ENCODE peak calls at places on chromosome 15, in ten cellular contexts. H is choroid plexus epithelial cell; B is stimulated activated CD4-positive, alpha-beta T cell treated with anti-CD3 and anti-CD28 coated beads, Interleukin-15, amount 100 ng/mL, for 1 hour; Q is Right ventricle myocardium inferior; K is heart left ventricle; V is stimulated activated CD8-positive, alpha-beta memory T cell treated with anti-CD3 and anti-CD28 coated beads, Interleukin-15, amount 100 ng/mL, for 24 hours; N is EH; D is stimulated activated naive CD4-positive, alpha-beta T cell; M is tibial artery; X is CD4-positive, alpha-beta T cell. I is an unnamed sample.

GRCh38 chr15:91534235-91534634 is 319.3 kb upstream of the SLCO3A1 start:
- DNase-seq in K (no peak), D (no peak), B (no peak), N (no peak), Q (no peak), X (no peak), H (no peak), V (no peak), M (no peak), I (no peak)

GRCh38 chr15:75043509-75044257 is 20.3 kb downstream of the PPCDC start:
- DNase-seq in B (no peak), V (no peak), Q (peak; percentile 99), D (no peak), X (no peak), K (peak; percentile 99), H (peak; percentile 100), M (peak; percentile 99), N (peak; percentile 100), I (peak; percentile 100)

GRCh38 chr15:66701422-66702034 is 508 bp upstream of the SMAD6 start:
- DNase-seq in H (no peak), Q (no peak), M (peak; percentile 88), D (peak; percentile 55), B (no peak), K (peak; percentile 77), V (no peak), X (no peak), N (peak; percentile 48), I (peak; percentile 76)

GRCh38 chr15:85767785-85768529 is 26.8 kb downstream of the KLHL25 start:
- DNase-seq in B (no peak), Q (peak; percentile 47), H (no peak), X (no peak), M (no peak), K (no peak), V (no peak), D (no peak), N (no peak), I (no peak)

GRCh38 chr15:101539930-101540329 is 50.4 kb upstream of the PCSK6 start:
- DNase-seq in N (no peak), B (no peak), X (no peak), V (no peak), D (no peak), K (no peak), H (no peak), Q (no peak), M (no peak), I (no peak)

GRCh38 chr15:80970018-80970657 is 19.5 kb downstream of the MESD start:
- DNase-seq in D (peak; percentile 68), Q (no peak), N (peak; percentile 73), X (peak; percentile 56), V (no peak), K (peak; percentile 44), B (peak; percentile 34), M (no peak), H (peak; percentile 74), I (peak; percentile 89)

GRCh38 chr15:89767411-89767915 is 8.7 kb upstream of the MESP2 start:
- DNase-seq in V (no peak), Q (no peak), N (no peak), K (no peak), B (no peak), D (no peak), M (no peak), H (no peak), X (no peak), I (no peak)

GRCh38 chr15:71471347-71471746 is 339.0 kb upstream of the NR2E3 start:
- DNase-seq in B (no peak), K (no peak), D (no peak), X (no peak), V (no peak), N (peak; percentile 35), Q (no peak), H (peak; percentile 34), M (no peak), I (no peak)

GRCh38 chr15:39041979-39042485 is 477.4 kb upstream of the RASGRP1 start:
- DNase-seq in B (no peak), H (no peak), X (no peak), K (no peak), V (no peak), M (no peak), N (peak; percentile 18), Q (no peak), D (no peak), I (no peak)

GRCh38 chr15:77507911-77508310 is 87.2 kb downstream of the HMG20A start:
- DNase-seq in K (peak; percentile 81), V (no peak), X (no peak), B (no peak), H (peak; percentile 47), Q (peak; percentile 77), M (no peak), D (no peak), N (peak; percentile 29), I (no peak)

GRCh38 chr15:67181221-67181639 is 73.2 kb downstream of the AAGAB start:
- DNase-seq in M (peak; percentile 48), K (no peak), D (no peak), Q (no peak), V (no peak), B (no peak), X (no peak), N (no peak), H (no peak), I (no peak)

GRCh38 chr15:81056276-81056675 is 55.6 kb downstream of the TLNRD1 start:
- DNase-seq in V (no peak), N (no peak), H (no peak), B (no peak), Q (no peak), M (no peak), D (no peak), K (no peak), X (no peak), I (no peak)

GRCh38 chr15:49876401-49877038 is 242.5 kb downstream of the ATP8B4 start:
- DNase-seq in B (no peak), D (no peak), Q (no peak), H (peak; percentile 9), V (no peak), M (peak; percentile 67), X (no peak), N (no peak), K (no peak), I (no peak)

GRCh38 chr15:101020451-101020850 is 101.3 kb downstream of the LRRK1 start:
- DNase-seq in Q (no peak), H (no peak), V (no peak), N (no peak), M (no peak), B (no peak), D (no peak), X (no peak), K (no peak), I (no peak)

GRCh38 chr15:69557340-69558137 is 104.9 kb downstream of the RPLP1 start:
- DNase-seq in M (no peak), B (no peak), V (no peak), X (no peak), D (no peak), H (peak; percentile 92), K (no peak), N (peak; percentile 98), Q (no peak), I (peak; percentile 98)

GRCh38 chr15:31510003-31510402 is 183.4 kb downstream of the KLF13 start:
- DNase-seq in D (no peak), H (no peak), V (no peak), K (no peak), M (no peak), N (no peak), B (no peak), X (no peak), Q (no peak), I (no peak)

GRCh38 chr15:72334842-72335241 is 14.9 kb upstream of the CELF6 start:
- DNase-seq in V (no peak), N (no peak), H (no peak), M (no peak), B (no peak), X (no peak), D (no peak), Q (no peak), K (no peak), I (no peak)

GRCh38 chr15:55977225-55977624 is 16.2 kb downstream of the NEDD4 start:
- DNase-seq in X (no peak), N (no peak), D (no peak), K (no peak), Q (no peak), M (no peak), B (no peak), V (no peak), H (no peak), I (peak; percentile 11)

I was measured in adipocyte.